ENCODE peak calls at places on chromosomes 16 and 17, in four cellular contexts. Q, J, X and P are unnamed samples.

GRCh38 chr16:16071631-16072244 is 122.3 kb downstream of the ABCC1 start:
- DNase-seq in Q (no peak), J (no peak), X (no peak), P (no peak)

GRCh38 chr17:42284566-42284965 is 3.7 kb upstream of the STAT5A start:
- DNase-seq in Q (peak; percentile 94), J (no peak), X (no peak), P (no peak)

GRCh38 chr17:16934836-16935235 is 37.1 kb downstream of the TNFRSF13B start:
- DNase-seq in Q (no peak), J (peak; percentile 56), X (no peak), P (no peak)

GRCh38 chr16:21302898-21303528 is 24.9 kb upstream of the CRYM start:
- DNase-seq in Q (no peak), J (no peak), X (no peak), P (peak; percentile 41)

GRCh38 chr17:67474081-67474661 is 97.1 kb downstream of the PITPNC1 start:
- DNase-seq in Q (no peak), J (no peak), X (no peak), P (no peak)

GRCh38 chr17:44200478-44201155 is 933 bp upstream of the ATXN7L3 start:
- DNase-seq in Q (no peak), J (no peak), X (peak; percentile 48), P (no peak)

GRCh38 chr16:58124601-58124915 is 4.6 kb downstream of the CFAP20 start:
- DNase-seq in Q (no peak), J (no peak), X (no peak), P (no peak)

GRCh38 chr16:88442811-88443576 is 10.1 kb upstream of the ZFPM1 start:
- DNase-seq in Q (no peak), J (peak; percentile 89), X (peak; percentile 83), P (no peak)

GRCh38 chr17:386145-386876 is 33.7 kb upstream of the RPH3AL start:
- DNase-seq in Q (no peak), J (peak; percentile 93), X (peak; percentile 90), P (no peak)

GRCh38 chr16:68640972-68641371 is 4.1 kb upstream of the CDH3 start:
- DNase-seq in Q (no peak), J (no peak), X (no peak), P (no peak)

GRCh38 chr16:76387994-76388393 is 110.8 kb downstream of the CNTNAP4 start:
- DNase-seq in Q (no peak), J (no peak), X (no peak), P (no peak)

GRCh38 chr16:76385831-76386230 is 108.6 kb downstream of the CNTNAP4 start:
- DNase-seq in Q (no peak), J (no peak), X (no peak), P (no peak)

GRCh38 chr16:76386784-76387183 is 109.6 kb downstream of the CNTNAP4 start:
- DNase-seq in Q (no peak), J (no peak), X (no peak), P (no peak)

GRCh38 chr16:76390476-76390875 is 113.3 kb downstream of the CNTNAP4 start:
- DNase-seq in Q (no peak), J (no peak), X (no peak), P (no peak)

DNA sequence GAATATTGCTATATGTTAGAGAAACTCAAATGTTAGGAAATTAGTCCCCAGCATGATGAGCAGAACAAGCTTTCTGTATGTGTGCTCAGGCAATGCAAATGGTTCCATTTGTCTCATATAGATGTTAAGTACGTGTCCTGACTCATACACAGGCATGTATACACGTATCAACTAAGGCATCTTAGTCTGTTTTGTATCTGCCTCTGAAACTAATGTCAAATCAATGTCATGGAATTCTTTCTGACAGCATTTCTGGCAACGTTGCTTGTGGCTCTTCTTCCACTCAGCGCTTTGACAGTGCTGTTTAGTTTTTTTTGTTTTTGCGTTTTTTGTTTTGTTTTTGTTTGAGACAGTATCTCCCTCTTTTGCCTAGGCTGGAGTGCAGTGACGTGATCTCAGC is 111.9 kb downstream of the CNTNAP4 start:
- DNase-seq in Q (no peak), J (no peak), X (no peak), P (no peak)
- TF ChIP-seq CTCF in Q (no peak), J (no peak), X (no peak), P (no peak)

GRCh38 chr16:2244301-2244700 is 7.1 kb downstream of the ECI1 start:
- DNase-seq in Q (no peak), J (no peak), X (peak; percentile 18), P (no peak)
- TF ChIP-seq CTCF in Q (no peak), J (no peak), X (no peak), P (no peak)

DNA sequence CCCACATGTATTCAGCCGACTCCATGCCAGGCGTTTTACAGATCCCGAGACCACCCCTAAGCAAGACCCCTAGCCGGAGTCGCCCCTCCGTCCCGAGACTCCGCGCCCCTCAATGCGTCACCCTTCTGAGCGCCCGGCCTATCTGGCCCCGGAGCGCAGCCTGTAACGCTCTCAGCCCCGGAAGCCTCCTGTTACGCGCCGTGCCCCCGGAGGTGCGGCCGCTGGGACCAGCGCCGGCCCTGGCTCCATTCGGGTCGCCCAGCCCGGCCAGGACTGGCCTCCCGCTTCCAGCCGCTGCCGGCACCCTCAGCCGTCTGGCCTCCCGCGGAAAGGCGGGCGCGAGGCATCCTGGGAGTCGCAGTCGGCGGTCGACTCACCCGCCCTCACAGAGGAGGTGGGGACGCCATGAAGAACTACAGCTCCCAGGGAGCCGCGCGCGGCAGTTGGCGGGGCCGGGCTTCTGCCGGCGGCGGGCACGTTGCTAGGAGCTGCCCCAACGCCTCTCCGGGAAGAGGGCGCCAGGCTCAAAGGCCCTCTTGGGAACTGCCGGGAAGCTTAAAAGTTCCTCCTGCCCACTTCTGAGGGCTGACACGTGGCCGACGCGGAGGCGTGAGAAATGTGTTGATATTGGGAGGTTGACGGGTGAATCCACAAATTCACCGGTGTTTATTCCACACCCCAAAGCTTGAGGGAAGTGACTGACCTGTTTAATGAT is at the start of gene FBF1:
- DNase-seq in Q (no peak), J (peak; percentile 98), X (peak; percentile 97), P (peak; percentile 57)
- TF ChIP-seq CTCF in Q (no peak), J (no peak), X (no peak), P (no peak)

GRCh38 chr16:87127061-87127765 is 190.0 kb downstream of the C16orf95 start:
- DNase-seq in Q (no peak), J (no peak), X (no peak), P (no peak)
- TF ChIP-seq CTCF in Q (no peak), J (no peak), X (no peak), P (no peak)